ENCODE peak calls at places on chromosomes 3 and 15, in five cellular contexts. One of them, this sample, is unnamed. For H3K4me1 and H3K9me3, the result is how much of the 10 kb centered on the place peaks cover.

GRCh38 chr15:76337047-76337738 is 620 bp downstream of the ISL2 start:
- DNase-seq in breast epithelium: no peak
- DNase-seq in osteoblast: peak
- DNase-seq in kidney: no peak
- DNase-seq in right atrium auricular region: no peak
- DNase-seq in this sample: peak

GRCh38 chr3:126750760-126751129 is 46.7 kb downstream of the CHCHD6 start:
- DNase-seq in osteoblast: peak
- DNase-seq in right atrium auricular region: no peak
- DNase-seq in breast epithelium: no peak
- DNase-seq in kidney: no peak
- DNase-seq in this sample: no peak

GRCh38 chr3:4738737-4739274 is 240.4 kb upstream of the BHLHE40 start:
- DNase-seq in osteoblast: no peak
- DNase-seq in kidney: no peak
- DNase-seq in right atrium auricular region: no peak
- DNase-seq in breast epithelium: no peak
- DNase-seq in this sample: no peak

GRCh38 chr15:59312199-59312598 is 60.5 kb downstream of the MYO1E start:
- DNase-seq in kidney: no peak
- DNase-seq in osteoblast: no peak
- DNase-seq in right atrium auricular region: no peak
- DNase-seq in breast epithelium: no peak
- DNase-seq in this sample: no peak

GRCh38 chr15:65095747-65096104 is 19.2 kb downstream of the KBTBD13 start:
- DNase-seq in breast epithelium: no peak
- DNase-seq in right atrium auricular region: no peak
- DNase-seq in osteoblast: peak
- DNase-seq in kidney: no peak
- DNase-seq in this sample: no peak

GRCh38 chr3:192929755-192930491 is 12.3 kb upstream of the MB21D2 start:
- DNase-seq in right atrium auricular region: no peak
- DNase-seq in breast epithelium: no peak
- DNase-seq in osteoblast: peak
- DNase-seq in kidney: no peak
- DNase-seq in this sample: no peak

GRCh38 chr3:122615303-122615702 is 37.9 kb downstream of the PARP15 start:
- DNase-seq in osteoblast: no peak
- DNase-seq in kidney: no peak
- DNase-seq in right atrium auricular region: no peak
- DNase-seq in breast epithelium: no peak
- DNase-seq in this sample: no peak

GRCh38 chr3:194505791-194506415 is 19.1 kb upstream of the ATP13A3 start:
- DNase-seq in osteoblast: no peak
- DNase-seq in right atrium auricular region: peak
- DNase-seq in kidney: no peak
- DNase-seq in breast epithelium: no peak
- DNase-seq in this sample: no peak

GRCh38 chr3:127711021-127711420 is 38.3 kb downstream of the ABTB1 start:
- DNase-seq in kidney: peak
- DNase-seq in right atrium auricular region: no peak
- DNase-seq in osteoblast: no peak
- DNase-seq in breast epithelium: no peak
- DNase-seq in this sample: no peak

GRCh38 chr3:8324727-8325126 is 176.9 kb upstream of the LMCD1 start:
- DNase-seq in osteoblast: peak
- DNase-seq in right atrium auricular region: no peak
- DNase-seq in breast epithelium: no peak
- DNase-seq in kidney: no peak
- DNase-seq in this sample: no peak

GRCh38 chr15:68491415-68492106 is 59.6 kb upstream of the ITGA11 start:
- DNase-seq in right atrium auricular region: no peak
- DNase-seq in osteoblast: no peak
- DNase-seq in breast epithelium: no peak
- DNase-seq in kidney: no peak
- DNase-seq in this sample: peak

GRCh38 chr3:134486577-134487041 is 752 bp downstream of the CEP63 start:
- DNase-seq in breast epithelium: no peak
- DNase-seq in kidney: no peak
- DNase-seq in osteoblast: peak
- DNase-seq in right atrium auricular region: no peak
- DNase-seq in this sample: no peak

GRCh38 chr15:63430766-63431451 is 49.3 kb upstream of the CA12 start:
- DNase-seq in kidney: no peak
- DNase-seq in osteoblast: no peak
- DNase-seq in right atrium auricular region: no peak
- DNase-seq in breast epithelium: no peak
- DNase-seq in this sample: no peak

GRCh38 chr3:40737343-40737742 is 212.6 kb downstream of the ZNF621 start:
- DNase-seq in right atrium auricular region: no peak
- DNase-seq in osteoblast: no peak
- DNase-seq in breast epithelium: no peak
- DNase-seq in kidney: no peak
- DNase-seq in this sample: no peak

GRCh38 chr3:49785565-49786356 is 581 bp downstream of the IP6K1 start:
- DNase-seq in osteoblast: peak
- DNase-seq in breast epithelium: no peak
- DNase-seq in right atrium auricular region: no peak
- DNase-seq in kidney: peak
- DNase-seq in this sample: no peak

GRCh38 chr3:184808021-184808420 is 3.9 kb upstream of the VPS8 start:
- DNase-seq in right atrium auricular region: no peak
- DNase-seq in kidney: no peak
- DNase-seq in osteoblast: no peak
- DNase-seq in breast epithelium: no peak
- DNase-seq in this sample: no peak

GRCh38 chr3:47348411-47349154 is 32.2 kb upstream of the PTPN23 start:
- DNase-seq in breast epithelium: no peak
- DNase-seq in osteoblast: no peak
- DNase-seq in right atrium auricular region: no peak
- DNase-seq in kidney: no peak
- DNase-seq in this sample: no peak

GRCh38 chr15:97745481-97746071 is 214.9 kb upstream of the ARRDC4 start:
- DNase-seq in osteoblast: no peak
- DNase-seq in kidney: no peak
- DNase-seq in breast epithelium: no peak
- DNase-seq in right atrium auricular region: no peak
- DNase-seq in this sample: no peak

GRCh38 chr15:33442449-33442848 is 131.7 kb downstream of the RYR3 start:
- DNase-seq in osteoblast: no peak
- DNase-seq in breast epithelium: no peak
- DNase-seq in kidney: no peak
- DNase-seq in right atrium auricular region: no peak
- DNase-seq in this sample: no peak

GRCh38 chr3:44468572-44469520 is 8.6 kb downstream of the ZNF445 start:
- DNase-seq in breast epithelium: no peak
- DNase-seq in kidney: no peak
- DNase-seq in osteoblast: no peak
- DNase-seq in right atrium auricular region: no peak
- DNase-seq in this sample: no peak

GRCh38 chr3:172711457-172711800 is 562 bp upstream of the NCEH1 start:
- DNase-seq in osteoblast: no peak
- DNase-seq in breast epithelium: no peak
- DNase-seq in kidney: no peak
- DNase-seq in right atrium auricular region: peak
- DNase-seq in this sample: no peak

GRCh38 chr3:42509111-42509510 is 6.7 kb downstream of the VIPR1 start:
- DNase-seq in right atrium auricular region: no peak
- DNase-seq in kidney: no peak
- DNase-seq in osteoblast: no peak
- DNase-seq in breast epithelium: peak
- DNase-seq in this sample: no peak

GRCh38 chr3:148008591-148008990 is 599.4 kb downstream of the ZIC1 start:
- DNase-seq in kidney: no peak
- DNase-seq in osteoblast: no peak
- DNase-seq in right atrium auricular region: no peak
- DNase-seq in breast epithelium: no peak
- DNase-seq in this sample: no peak

GRCh38 chr3:150345021-150345538 is 63.0 kb upstream of the TSC22D2 start:
- DNase-seq in kidney: peak
- DNase-seq in osteoblast: no peak
- DNase-seq in right atrium auricular region: no peak
- DNase-seq in breast epithelium: no peak
- DNase-seq in this sample: no peak

GRCh38 chr15:62572797-62573196 is 407.7 kb upstream of the C2CD4B start:
- DNase-seq in right atrium auricular region: no peak
- DNase-seq in osteoblast: no peak
- DNase-seq in breast epithelium: no peak
- DNase-seq in kidney: no peak
- DNase-seq in this sample: no peak

GRCh38 chr15:70323111-70323851 is 225.6 kb upstream of the TLE3 start:
- DNase-seq in osteoblast: no peak
- DNase-seq in kidney: peak
- DNase-seq in right atrium auricular region: peak
- DNase-seq in breast epithelium: no peak
- DNase-seq in this sample: no peak

GRCh38 chr3:150050510-150050909 is 79.8 kb upstream of the PFN2 start:
- DNase-seq in kidney: peak
- DNase-seq in breast epithelium: no peak
- DNase-seq in osteoblast: no peak
- DNase-seq in right atrium auricular region: no peak
- DNase-seq in this sample: no peak

GRCh38 chr3:16059700-16060357 is 114.7 kb upstream of the GALNT15 start:
- DNase-seq in right atrium auricular region: no peak
- DNase-seq in osteoblast: peak
- DNase-seq in breast epithelium: no peak
- DNase-seq in kidney: no peak
- DNase-seq in this sample: no peak

GRCh38 chr15:94231728-94232086 is 346 bp downstream of the MCTP2 start:
- DNase-seq in osteoblast: no peak
- DNase-seq in breast epithelium: no peak
- DNase-seq in right atrium auricular region: no peak
- DNase-seq in kidney: no peak
- DNase-seq in this sample: no peak

DNA sequence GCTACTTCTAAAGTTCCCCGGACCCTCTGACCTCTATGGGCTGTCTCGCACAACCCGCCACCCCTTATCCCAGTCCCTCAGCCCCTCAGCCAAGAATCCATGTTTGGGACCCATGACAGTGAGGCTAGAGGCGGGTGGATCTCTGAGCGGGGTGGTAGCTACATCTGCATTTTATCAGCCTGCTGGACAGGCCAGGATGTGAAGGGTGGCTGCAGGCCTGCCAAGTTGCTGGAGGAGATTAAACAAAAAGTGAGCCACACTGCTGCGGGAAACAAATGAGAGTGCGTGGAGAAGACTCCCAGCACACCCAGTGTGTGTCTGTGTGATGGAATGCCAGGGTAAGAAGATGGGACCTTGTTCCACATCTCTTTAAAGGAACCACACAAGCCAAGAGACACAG is 51.1 kb upstream of the SPATA12 start:
- DNase-seq in kidney: no peak
- DNase-seq in osteoblast: no peak
- DNase-seq in right atrium auricular region: no peak
- DNase-seq in breast epithelium: no peak
- DNase-seq in this sample: no peak
- H3K4me1 ChIP-seq in kidney: under half
- H3K4me1 ChIP-seq in osteoblast: under half
- H3K4me1 ChIP-seq in right atrium auricular region: under half
- H3K4me1 ChIP-seq in breast epithelium: under half
- H3K4me1 ChIP-seq in this sample: under half

DNA sequence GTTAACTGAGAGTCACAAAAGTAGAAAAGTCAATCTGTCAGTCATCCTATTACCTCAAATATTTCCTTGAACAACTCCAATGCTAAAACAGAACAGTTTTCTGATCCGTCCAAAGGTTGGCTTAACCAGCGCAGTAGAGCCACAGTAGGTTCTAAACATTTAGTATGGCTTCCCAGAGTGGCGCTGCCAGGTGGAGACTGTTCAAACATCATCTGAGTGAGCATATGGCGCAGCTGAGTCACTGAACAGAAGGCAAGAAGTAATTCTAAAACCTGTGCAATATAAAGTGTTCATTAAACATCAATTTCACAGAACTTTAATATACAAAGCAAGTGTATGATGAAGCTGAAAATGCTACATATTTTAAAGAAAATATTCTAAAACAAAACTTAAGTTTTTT is 19.9 kb downstream of the CIP2A start:
- DNase-seq in kidney: no peak
- DNase-seq in right atrium auricular region: no peak
- DNase-seq in osteoblast: no peak
- DNase-seq in breast epithelium: no peak
- DNase-seq in this sample: no peak
- H3K4me3 ChIP-seq in kidney: no peak
- H3K4me3 ChIP-seq in right atrium auricular region: no peak
- H3K4me3 ChIP-seq in osteoblast: no peak
- H3K4me3 ChIP-seq in breast epithelium: no peak
- H3K4me3 ChIP-seq in this sample: no peak

DNA sequence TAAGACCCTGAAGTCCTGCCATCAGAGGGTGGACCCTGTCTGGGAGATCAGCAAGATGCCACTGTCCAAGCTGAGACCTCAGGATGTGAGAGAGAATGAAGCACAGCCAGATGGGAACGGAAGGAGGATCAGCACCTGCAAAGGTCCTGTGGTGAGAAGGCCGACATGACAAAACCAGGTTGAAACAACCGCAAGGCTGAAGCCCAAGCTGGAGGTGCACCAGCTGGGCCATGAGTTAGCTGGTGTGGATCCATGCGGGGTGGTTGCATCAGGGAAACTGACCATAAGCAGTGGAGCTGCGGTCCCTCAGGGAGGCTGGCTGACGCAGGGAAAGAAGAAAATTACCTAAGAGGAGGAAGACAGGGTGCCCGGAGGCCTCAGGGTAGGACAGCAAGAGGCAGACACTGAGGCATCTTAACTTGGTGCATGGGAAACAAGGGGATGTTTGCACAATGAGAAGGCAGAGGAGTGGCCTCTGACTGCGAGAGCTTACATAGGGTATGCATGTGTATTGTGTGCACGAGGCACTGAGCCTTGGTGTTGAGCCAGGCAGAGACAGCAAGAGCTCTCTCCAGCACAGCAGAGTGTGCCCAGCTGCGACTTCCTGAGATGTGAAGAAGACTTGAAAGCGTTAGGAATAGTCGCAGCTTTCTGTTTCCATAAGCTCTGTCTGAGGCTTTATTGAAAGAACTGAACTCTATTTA is 497.7 kb downstream of the OCA2 start:
- DNase-seq in osteoblast: no peak
- DNase-seq in right atrium auricular region: no peak
- DNase-seq in kidney: no peak
- DNase-seq in breast epithelium: peak
- DNase-seq in this sample: no peak
- H3K9me3 ChIP-seq in osteoblast: under half
- H3K9me3 ChIP-seq in right atrium auricular region: under half
- H3K9me3 ChIP-seq in kidney: under half
- H3K9me3 ChIP-seq in breast epithelium: under half
- H3K9me3 ChIP-seq in this sample: under half

GRCh38 chr15:88612186-88612796 is 8.8 kb upstream of the AEN start:
- DNase-seq in osteoblast: no peak
- DNase-seq in right atrium auricular region: no peak
- DNase-seq in kidney: no peak
- DNase-seq in breast epithelium: no peak
- DNase-seq in this sample: no peak

GRCh38 chr15:88616240-88616639 is 4.9 kb upstream of the AEN start:
- DNase-seq in breast epithelium: no peak
- DNase-seq in osteoblast: no peak
- DNase-seq in right atrium auricular region: no peak
- DNase-seq in kidney: no peak
- DNase-seq in this sample: peak

GRCh38 chr15:88610756-88611231 is 10.3 kb upstream of the AEN start:
- DNase-seq in kidney: no peak
- DNase-seq in right atrium auricular region: no peak
- DNase-seq in osteoblast: no peak
- DNase-seq in breast epithelium: no peak
- DNase-seq in this sample: no peak

GRCh38 chr15:88615303-88616107 is 5.6 kb upstream of the AEN start:
- DNase-seq in breast epithelium: no peak
- DNase-seq in right atrium auricular region: no peak
- DNase-seq in kidney: no peak
- DNase-seq in osteoblast: no peak
- DNase-seq in this sample: peak

GRCh38 chr15:88613074-88613944 is 7.8 kb upstream of the AEN start:
- DNase-seq in kidney: no peak
- DNase-seq in osteoblast: no peak
- DNase-seq in right atrium auricular region: no peak
- DNase-seq in breast epithelium: no peak
- DNase-seq in this sample: no peak
- H3K4me1 ChIP-seq in kidney: under half
- H3K4me1 ChIP-seq in osteoblast: under half
- H3K4me1 ChIP-seq in right atrium auricular region: under half
- H3K4me1 ChIP-seq in breast epithelium: under half
- H3K4me1 ChIP-seq in this sample: under half

This sample was measured in vagina.